ENCODE peak calls at places on chromosomes 6 and 20, in nine cellular contexts. L is ovary, D is breast epithelium, A is MM.1S, B is foreskin fibroblast, I is BJ, G is fibroblast of the aortic adventitia, Z is hepatocyte, V is A673. H is an unnamed sample.

GRCh38 chr6:136582702-136583471 is 32.7 kb upstream of the MAP7 start:
- DNase-seq in L (no peak), D (no peak), A (peak; percentile 47), B (peak; percentile 45), I (peak; percentile 83), G (peak; percentile 90), Z (peak; percentile 51), V (peak; percentile 65), H (peak; percentile 63)

GRCh38 chr20:13649548-13649947 is 10.8 kb upstream of the TASP1 start:
- DNase-seq in L (peak; percentile 45), D (no peak), A (no peak), B (peak; percentile 43), I (no peak), G (peak; percentile 7), Z (peak; percentile 23), V (no peak), H (no peak)

GRCh38 chr20:53708129-53708968 is 114.7 kb upstream of the ZNF217 start:
- DNase-seq in L (no peak), D (no peak), A (peak; percentile 72), B (peak; percentile 68), I (peak; percentile 57), G (peak; percentile 25), Z (peak; percentile 28), V (no peak), H (no peak)

GRCh38 chr20:19777311-19777710 is 19.3 kb downstream of the RIN2 start:
- DNase-seq in L (no peak), D (no peak), A (no peak), B (no peak), I (no peak), G (no peak), Z (no peak), V (no peak), H (no peak)

GRCh38 chr6:87671555-87672029 is 30.4 kb downstream of the AKIRIN2 start:
- DNase-seq in L (no peak), D (no peak), A (no peak), B (no peak), I (no peak), G (no peak), Z (peak; percentile 51), V (no peak), H (no peak)

GRCh38 chr6:33277663-33278391 is 904 bp downstream of the B3GALT4 start:
- DNase-seq in L (no peak), D (no peak), A (no peak), B (no peak), I (no peak), G (no peak), Z (peak; percentile 32), V (peak; percentile 45), H (no peak)

GRCh38 chr20:48317578-48317977 is 510.2 kb downstream of the PREX1 start:
- DNase-seq in L (no peak), D (no peak), A (no peak), B (no peak), I (no peak), G (no peak), Z (no peak), V (no peak), H (no peak)

GRCh38 chr20:32779500-32780215 is 17.5 kb downstream of the DNMT3B start:
- DNase-seq in L (no peak), D (no peak), A (no peak), B (no peak), I (no peak), G (no peak), Z (no peak), V (no peak), H (no peak)

GRCh38 chr6:11585426-11586016 is 48.0 kb downstream of the TMEM170B start:
- DNase-seq in L (no peak), D (no peak), A (peak; percentile 22), B (peak; percentile 56), I (no peak), G (peak; percentile 83), Z (peak; percentile 54), V (peak; percentile 60), H (no peak)

GRCh38 chr20:1423625-1424106 is 30.8 kb upstream of the FKBP1A start:
- DNase-seq in L (no peak), D (no peak), A (peak; percentile 41), B (peak; percentile 56), I (no peak), G (peak; percentile 51), Z (peak; percentile 84), V (peak; percentile 93), H (no peak)

GRCh38 chr20:41632896-41633295 is 14.7 kb upstream of the CHD6 start:
- DNase-seq in L (no peak), D (no peak), A (no peak), B (peak; percentile 50), I (peak; percentile 33), G (peak; percentile 79), Z (no peak), V (no peak), H (no peak)

GRCh38 chr6:33809619-33810018 is 5.8 kb upstream of the MLN start:
- DNase-seq in L (no peak), D (no peak), A (no peak), B (no peak), I (no peak), G (no peak), Z (no peak), V (no peak), H (no peak)

GRCh38 chr6:159249150-159249549 is 80.0 kb downstream of the FNDC1 start:
- DNase-seq in L (no peak), D (no peak), A (no peak), B (peak; percentile 6), I (no peak), G (peak; percentile 82), Z (no peak), V (no peak), H (no peak)

GRCh38 chr6:131394768-131395432 is 178.1 kb upstream of the ARG1 start:
- DNase-seq in L (no peak), D (no peak), A (no peak), B (no peak), I (no peak), G (no peak), Z (no peak), V (no peak), H (no peak)

GRCh38 chr20:53959849-53960585 is 110.4 kb downstream of the BCAS1 start:
- DNase-seq in L (no peak), D (no peak), A (no peak), B (peak; percentile 51), I (no peak), G (peak; percentile 67), Z (no peak), V (no peak), H (no peak)

GRCh38 chr20:47360207-47360488 is 3.6 kb upstream of the ZMYND8 start:
- DNase-seq in L (no peak), D (peak; percentile 87), A (no peak), B (peak; percentile 56), I (no peak), G (peak; percentile 88), Z (peak; percentile 70), V (no peak), H (no peak)

DNA sequence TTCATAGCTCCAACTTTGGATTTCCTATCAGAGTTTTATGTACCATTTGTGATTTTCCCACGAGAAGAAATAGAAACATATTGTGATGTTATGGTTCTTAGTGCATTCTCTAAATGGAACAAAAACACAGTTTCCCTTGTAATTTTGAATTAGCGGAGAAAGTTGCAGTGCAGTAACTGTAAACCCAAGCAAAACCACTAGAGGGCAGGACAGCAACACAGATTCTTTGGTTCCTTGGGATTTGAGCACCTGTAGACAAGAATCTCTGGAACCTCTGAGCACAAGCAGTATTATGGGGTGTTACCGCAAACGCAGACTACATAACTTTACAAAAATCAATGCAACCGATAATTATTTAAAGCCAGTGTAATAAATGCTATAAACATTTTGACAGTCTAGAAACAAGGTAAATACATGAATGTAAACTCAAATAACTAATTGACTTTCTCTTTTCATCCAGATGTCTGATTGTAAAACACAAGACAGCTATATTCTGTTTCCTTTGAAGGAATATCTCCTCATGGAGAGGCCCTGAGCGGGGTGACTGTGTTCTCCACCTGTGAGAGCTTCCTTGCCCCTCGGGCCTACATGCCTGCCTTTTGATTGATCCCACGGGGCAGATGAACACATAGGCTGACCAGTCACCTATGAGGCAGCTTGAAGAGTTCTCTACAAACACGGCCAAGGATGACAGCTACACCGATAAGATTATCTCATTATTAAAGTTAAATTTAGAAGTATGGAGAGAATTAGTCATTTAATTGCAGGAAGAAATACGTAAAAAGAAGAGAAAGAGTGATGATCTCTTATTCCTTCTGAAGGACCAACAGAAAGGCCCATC is 67.5 kb upstream of the COL21A1 start:
- DNase-seq in L (no peak), D (no peak), A (peak; percentile 40), B (peak; percentile 30), I (no peak), G (peak; percentile 71), Z (peak; percentile 50), V (peak; percentile 62), H (no peak)
- TF ChIP-seq CTCF in L (no peak), D (peak; percentile 26), A (peak; percentile 78), B (peak; percentile 81), I (peak; percentile 85), G (peak; percentile 87), Z (peak; percentile 71), V (peak; percentile 95), H (peak; percentile 75)

GRCh38 chr20:63950701-63951397 is 5.4 kb downstream of the UCKL1 start:
- DNase-seq in L (peak; percentile 58), D (no peak), A (no peak), B (no peak), I (no peak), G (no peak), Z (no peak), V (no peak), H (no peak)
- H3K4me3 ChIP-seq in L (no peak overlapping the region), D (no peak overlapping the region), A (peak overlapping the region; percentile 45), B (no peak overlapping the region), I (no peak overlapping the region), G (no peak overlapping the region), Z (no peak overlapping the region), V (no peak overlapping the region), H (no peak overlapping the region)

DNA sequence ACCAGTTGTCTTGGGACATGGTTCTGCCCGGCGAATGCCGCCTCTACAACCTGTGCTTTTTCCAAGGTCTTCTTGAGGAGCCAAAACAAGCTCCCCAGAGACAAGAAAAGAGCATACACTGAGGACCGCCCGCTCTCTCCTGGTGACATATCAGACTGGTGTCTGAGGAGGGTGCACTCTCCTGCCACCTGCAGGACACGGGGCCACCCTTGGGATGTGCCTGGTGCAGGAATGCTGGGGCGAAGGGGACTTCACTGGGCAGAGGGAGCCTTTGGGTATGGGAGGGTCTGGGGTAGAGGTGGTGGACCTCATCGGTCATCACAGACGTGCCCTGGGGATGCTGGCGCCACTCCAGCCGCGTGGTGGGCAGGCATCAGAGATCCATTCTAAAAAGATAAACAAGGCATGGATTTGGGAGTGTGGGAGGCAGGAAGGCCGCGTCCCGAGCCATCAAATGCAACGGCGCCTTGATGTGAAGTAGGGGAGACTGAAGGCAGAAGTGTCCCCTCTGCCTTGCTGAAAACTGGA is 163.3 kb downstream of the CD83 start:
- DNase-seq in L (no peak), D (no peak), A (no peak), B (no peak), I (no peak), G (no peak), Z (no peak), V (no peak), H (no peak)
- TF ChIP-seq CTCF in L (no peak), D (no peak), A (no peak), B (no peak), I (no peak), G (no peak), Z (no peak), V (peak; percentile 42), H (no peak)

GRCh38 chr20:31590717-31591225 is 14.3 kb upstream of the ID1 start:
- DNase-seq in L (no peak), D (no peak), A (no peak), B (no peak), I (no peak), G (no peak), Z (peak; percentile 3), V (no peak), H (no peak)

GRCh38 chr20:31593221-31594001 is 11.7 kb upstream of the ID1 start:
- DNase-seq in L (no peak), D (peak; percentile 54), A (no peak), B (peak; percentile 81), I (no peak), G (peak; percentile 84), Z (peak; percentile 89), V (no peak), H (no peak)

GRCh38 chr20:31587545-31588389 is 17.3 kb upstream of the ID1 start:
- DNase-seq in L (no peak), D (no peak), A (no peak), B (no peak), I (no peak), G (peak; percentile 32), Z (peak; percentile 79), V (no peak), H (no peak)
- H3K4me3 ChIP-seq in L (peak overlapping the region; percentile 40), D (peak overlapping the region; percentile 42), A (peak overlapping the region; percentile 33), B (peak overlapping the region; percentile 42), I (peak overlapping the region; percentile 44), G (peak overlapping the region; percentile 57), Z (peak overlapping the region; percentile 45), V (peak overlapping the region; percentile 52), H (peak overlapping the region; percentile 55)

H was measured in AG04449.